ENCODE peak calls at places on chromosomes 7 and 10, in six cellular contexts. J is NCI-H187; H is cardiac fibroblast; S is stimulated activated CD4-positive, alpha-beta T cell treated with anti-CD3 and anti-CD28 coated beads, Interleukin-1b, Interleukin-23, amount 100 ng/mL, for 24 hours; K is NCI-H1436; G is left ventricle myocardium inferior. Q is an unnamed sample.

GRCh38 chr10:23399701-23400144 is 39.2 kb upstream of the OTUD1 start:
- DNase-seq in J (no peak), G (peak; percentile 44), K (no peak), H (peak; percentile 80), S (no peak), Q (peak; percentile 87)

GRCh38 chr10:31977440-31978157 is 49.0 kb upstream of the ARHGAP12 start:
- DNase-seq in G (no peak), J (no peak), K (no peak), S (no peak), H (peak; percentile 65), Q (peak; percentile 86)

GRCh38 chr10:9175200-9175599 is 1120.7 kb downstream of the GATA3 start:
- DNase-seq in J (no peak), S (no peak), K (no peak), H (no peak), G (no peak), Q (no peak)

GRCh38 chr10:72762042-72762441 is 70.1 kb downstream of the MCU start:
- DNase-seq in G (no peak), H (no peak), J (no peak), K (no peak), S (no peak), Q (no peak)

GRCh38 chr7:28520074-28521015 is 108.0 kb downstream of the CREB5 start:
- DNase-seq in K (no peak), H (no peak), S (no peak), J (no peak), G (no peak), Q (no peak)

GRCh38 chr7:55476071-55476803 is 96.1 kb downstream of the VOPP1 start:
- DNase-seq in S (no peak), J (no peak), H (peak; percentile 29), G (no peak), K (no peak), Q (peak; percentile 62)

GRCh38 chr7:91034459-91035368 is 229.5 kb upstream of the FZD1 start:
- DNase-seq in G (no peak), J (peak; percentile 20), H (peak; percentile 72), K (peak; percentile 70), S (no peak), Q (peak; percentile 70)

GRCh38 chr7:46032936-46033335 is 111.9 kb upstream of the IGFBP3 start:
- DNase-seq in J (no peak), K (no peak), S (no peak), G (no peak), H (no peak), Q (no peak)